ENCODE peak calls at places on chromosomes 4 and X, in four cellular contexts. One of them, this sample, is unnamed.

GRCh38 chr4:112448211-112448745 is 67.7 kb downstream of the NEUROG2 start:
- DNase-seq in HepG2: no peak
- DNase-seq in GM12878: no peak
- DNase-seq in K562: no peak
- DNase-seq in this sample: peak

GRCh38 chrX:3142259-3143042 is 101.2 kb downstream of the ARSF start:
- DNase-seq in HepG2: no peak
- DNase-seq in GM12878: no peak
- DNase-seq in K562: no peak
- DNase-seq in this sample: no peak

GRCh38 chrX:22952011-22952410 is 47.7 kb upstream of the DDX53 start:
- DNase-seq in HepG2: no peak
- DNase-seq in GM12878: no peak
- DNase-seq in K562: no peak
- DNase-seq in this sample: no peak

GRCh38 chr4:162475221-162475620 is 311.4 kb upstream of the FSTL5 start:
- DNase-seq in HepG2: no peak
- DNase-seq in GM12878: no peak
- DNase-seq in K562: no peak
- DNase-seq in this sample: no peak

GRCh38 chr4:175252642-175253041 is 334.5 kb downstream of the ADAM29 start:
- DNase-seq in HepG2: no peak
- DNase-seq in GM12878: no peak
- DNase-seq in K562: no peak
- DNase-seq in this sample: no peak

GRCh38 chr4:78542373-78542772 is 9.2 kb upstream of the ANXA3 start:
- DNase-seq in HepG2: peak
- DNase-seq in GM12878: no peak
- DNase-seq in K562: no peak
- DNase-seq in this sample: no peak

GRCh38 chr4:40576651-40577480 is 52.8 kb downstream of the RBM47 start:
- DNase-seq in HepG2: peak
- DNase-seq in GM12878: peak
- DNase-seq in K562: no peak
- DNase-seq in this sample: no peak

GRCh38 chrX:41684138-41684537 is 4.6 kb upstream of the GPR34 start:
- DNase-seq in HepG2: no peak
- DNase-seq in GM12878: no peak
- DNase-seq in K562: no peak
- DNase-seq in this sample: no peak

GRCh38 chr4:973431-974397 is at the start of gene DGKQ:
- DNase-seq in HepG2: peak
- DNase-seq in GM12878: no peak
- DNase-seq in K562: peak
- DNase-seq in this sample: peak

GRCh38 chr4:83701041-83701440 is 165.1 kb downstream of the GPAT3 start:
- DNase-seq in HepG2: no peak
- DNase-seq in GM12878: no peak
- DNase-seq in K562: no peak
- DNase-seq in this sample: no peak

GRCh38 chr4:27003602-27004238 is 143.1 kb downstream of the STIM2 start:
- DNase-seq in HepG2: no peak
- DNase-seq in GM12878: no peak
- DNase-seq in K562: no peak
- DNase-seq in this sample: no peak

GRCh38 chr4:3402409-3403103 is 39.2 kb upstream of the HGFAC start:
- DNase-seq in HepG2: no peak
- DNase-seq in GM12878: no peak
- DNase-seq in K562: no peak
- DNase-seq in this sample: no peak

GRCh38 chrX:74178536-74178935 is 125.4 kb upstream of the ZCCHC13 start:
- DNase-seq in HepG2: no peak
- DNase-seq in GM12878: no peak
- DNase-seq in K562: no peak
- DNase-seq in this sample: peak

GRCh38 chr4:184688447-184688846 is 38.9 kb downstream of the PRIMPOL start:
- DNase-seq in HepG2: no peak
- DNase-seq in GM12878: no peak
- DNase-seq in K562: no peak
- DNase-seq in this sample: no peak

GRCh38 chr4:48212165-48212564 is 57.5 kb downstream of the TEC start:
- DNase-seq in HepG2: no peak
- DNase-seq in GM12878: no peak
- DNase-seq in K562: peak
- DNase-seq in this sample: no peak

GRCh38 chr4:173399016-173399415 is at the start of gene SCRG1:
- DNase-seq in HepG2: no peak
- DNase-seq in GM12878: no peak
- DNase-seq in K562: no peak
- DNase-seq in this sample: no peak

GRCh38 chrX:153897899-153898298 is 6.6 kb upstream of the AVPR2 start:
- DNase-seq in HepG2: no peak
- DNase-seq in GM12878: no peak
- DNase-seq in K562: peak
- DNase-seq in this sample: no peak

GRCh38 chr4:85200106-85200505 is 233.6 kb upstream of the WDFY3 start:
- DNase-seq in HepG2: no peak
- DNase-seq in GM12878: no peak
- DNase-seq in K562: no peak
- DNase-seq in this sample: no peak

GRCh38 chr4:93203708-93204107 is 624.8 kb upstream of the ATOH1 start:
- DNase-seq in HepG2: peak
- DNase-seq in GM12878: no peak
- DNase-seq in K562: no peak
- DNase-seq in this sample: peak

GRCh38 chr4:74675673-74676279 is 118.5 kb downstream of the BTC start:
- DNase-seq in HepG2: peak
- DNase-seq in GM12878: no peak
- DNase-seq in K562: peak
- DNase-seq in this sample: peak

GRCh38 chr4:85510632-85510984 is 35.7 kb downstream of the ARHGAP24 start:
- DNase-seq in HepG2: no peak
- DNase-seq in GM12878: no peak
- DNase-seq in K562: no peak
- DNase-seq in this sample: no peak

GRCh38 chr4:39484582-39485272 is 25.9 kb downstream of the LIAS start:
- DNase-seq in HepG2: no peak
- DNase-seq in GM12878: no peak
- DNase-seq in K562: no peak
- DNase-seq in this sample: no peak

GRCh38 chr4:118279328-118279727 is 73.5 kb downstream of the PRSS12 start:
- DNase-seq in HepG2: no peak
- DNase-seq in GM12878: no peak
- DNase-seq in K562: peak
- DNase-seq in this sample: no peak

GRCh38 chr4:32226201-32226600 is 1506.0 kb downstream of the PCDH7 start:
- DNase-seq in HepG2: no peak
- DNase-seq in GM12878: no peak
- DNase-seq in K562: no peak
- DNase-seq in this sample: no peak

GRCh38 chr4:150699599-150699998 is 117.6 kb downstream of the MAB21L2 start:
- DNase-seq in HepG2: no peak
- DNase-seq in GM12878: no peak
- DNase-seq in K562: no peak
- DNase-seq in this sample: no peak

GRCh38 chrX:15616531-15616930 is 15.8 kb upstream of the ACE2 start:
- DNase-seq in HepG2: no peak
- DNase-seq in GM12878: no peak
- DNase-seq in K562: no peak
- DNase-seq in this sample: no peak

GRCh38 chr4:150318527-150318926 is 240.3 kb downstream of the DCLK2 start:
- DNase-seq in HepG2: no peak
- DNase-seq in GM12878: no peak
- DNase-seq in K562: no peak
- DNase-seq in this sample: no peak

GRCh38 chr4:80811413-80811812 is 219.1 kb upstream of the BMP3 start:
- DNase-seq in HepG2: no peak
- DNase-seq in GM12878: no peak
- DNase-seq in K562: no peak
- DNase-seq in this sample: no peak

GRCh38 chr4:173074501-173074946 is 94.1 kb upstream of the GALNT7 start:
- DNase-seq in HepG2: no peak
- DNase-seq in GM12878: no peak
- DNase-seq in K562: no peak
- DNase-seq in this sample: no peak

GRCh38 chr4:128560754-128561495 is 248.6 kb upstream of the JADE1 start:
- DNase-seq in HepG2: peak
- DNase-seq in GM12878: no peak
- DNase-seq in K562: no peak
- DNase-seq in this sample: no peak

GRCh38 chr4:87851332-87851731 is 18.6 kb downstream of the MEPE start:
- DNase-seq in HepG2: no peak
- DNase-seq in GM12878: no peak
- DNase-seq in K562: no peak
- DNase-seq in this sample: no peak

GRCh38 chr4:124044867-124045266 is 648.3 kb downstream of the SPRY1 start:
- DNase-seq in HepG2: peak
- DNase-seq in GM12878: no peak
- DNase-seq in K562: no peak
- DNase-seq in this sample: no peak

GRCh38 chr4:169342906-169343560 is 72.3 kb upstream of the SH3RF1 start:
- DNase-seq in HepG2: no peak
- DNase-seq in GM12878: no peak
- DNase-seq in K562: no peak
- DNase-seq in this sample: no peak

GRCh38 chr4:20395160-20395773 is 143.6 kb downstream of the SLIT2 start:
- DNase-seq in HepG2: peak
- DNase-seq in GM12878: no peak
- DNase-seq in K562: peak
- DNase-seq in this sample: peak

GRCh38 chr4:41693629-41694028 is 54.9 kb downstream of the PHOX2B start:
- DNase-seq in HepG2: peak
- DNase-seq in GM12878: no peak
- DNase-seq in K562: no peak
- DNase-seq in this sample: peak

GRCh38 chr4:184968784-184969201 is 49.5 kb upstream of the HELT start:
- DNase-seq in HepG2: no peak
- DNase-seq in GM12878: no peak
- DNase-seq in K562: no peak
- DNase-seq in this sample: no peak

GRCh38 chr4:167032876-167033275 is 201.4 kb downstream of the SPOCK3 start:
- DNase-seq in HepG2: no peak
- DNase-seq in GM12878: no peak
- DNase-seq in K562: no peak
- DNase-seq in this sample: no peak

GRCh38 chrX:87583679-87584078 is 66.1 kb downstream of the KLHL4 start:
- DNase-seq in HepG2: peak
- DNase-seq in GM12878: no peak
- DNase-seq in K562: peak
- DNase-seq in this sample: peak
- TF ChIP-seq TARDBP in HepG2: no peak
- TF ChIP-seq TARDBP in GM12878: no peak
- TF ChIP-seq TARDBP in K562: no peak
- TF ChIP-seq TARDBP in this sample: no peak

DNA sequence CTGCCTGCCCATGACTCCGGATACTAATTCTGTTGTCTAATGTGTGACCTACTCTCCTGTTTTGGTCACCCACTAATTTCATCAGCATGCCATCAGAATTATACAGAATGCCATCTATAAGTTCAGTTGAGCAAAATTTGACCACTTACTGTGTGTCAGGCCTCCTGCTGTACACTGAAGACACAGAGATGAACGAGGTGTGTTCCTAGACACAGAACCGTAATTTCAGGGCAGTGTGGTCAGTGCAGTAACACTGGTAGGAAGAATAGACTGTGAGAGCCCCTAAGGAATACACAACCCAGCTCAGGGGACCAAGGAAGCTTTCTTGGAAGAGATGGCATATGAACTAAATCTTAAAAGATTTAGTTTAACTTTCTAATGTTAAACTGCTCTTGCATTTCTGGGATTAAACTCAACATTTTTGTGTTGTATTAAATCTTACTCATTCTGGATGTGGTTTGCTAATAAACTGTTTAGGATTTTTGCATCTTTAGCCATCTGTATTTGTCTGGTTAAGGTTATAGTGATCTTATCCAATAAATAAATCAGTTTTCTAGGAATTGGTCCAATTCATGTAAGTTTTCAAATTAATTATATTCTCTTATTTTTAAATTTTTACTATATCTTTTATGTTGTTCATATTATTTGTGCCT is 34.3 kb downstream of the KANTR start:
- DNase-seq in HepG2: no peak
- DNase-seq in GM12878: no peak
- DNase-seq in K562: no peak
- DNase-seq in this sample: no peak
- TF ChIP-seq TARDBP in HepG2: no peak
- TF ChIP-seq TARDBP in GM12878: no peak
- TF ChIP-seq TARDBP in K562: no peak
- TF ChIP-seq TARDBP in this sample: no peak

GRCh38 chrX:109926743-109927662 is 75.9 kb upstream of the TMEM164 start:
- DNase-seq in HepG2: no peak
- DNase-seq in GM12878: no peak
- DNase-seq in K562: peak
- DNase-seq in this sample: no peak

GRCh38 chrX:109928596-109929335 is 74.1 kb upstream of the TMEM164 start:
- DNase-seq in HepG2: no peak
- DNase-seq in GM12878: no peak
- DNase-seq in K562: no peak
- DNase-seq in this sample: no peak

GRCh38 chrX:109925656-109926055 is 77.3 kb upstream of the TMEM164 start:
- DNase-seq in HepG2: no peak
- DNase-seq in GM12878: no peak
- DNase-seq in K562: no peak
- DNase-seq in this sample: no peak

GRCh38 chrX:109926118-109926517 is 76.8 kb upstream of the TMEM164 start:
- DNase-seq in HepG2: no peak
- DNase-seq in GM12878: no peak
- DNase-seq in K562: no peak
- DNase-seq in this sample: no peak

DNA sequence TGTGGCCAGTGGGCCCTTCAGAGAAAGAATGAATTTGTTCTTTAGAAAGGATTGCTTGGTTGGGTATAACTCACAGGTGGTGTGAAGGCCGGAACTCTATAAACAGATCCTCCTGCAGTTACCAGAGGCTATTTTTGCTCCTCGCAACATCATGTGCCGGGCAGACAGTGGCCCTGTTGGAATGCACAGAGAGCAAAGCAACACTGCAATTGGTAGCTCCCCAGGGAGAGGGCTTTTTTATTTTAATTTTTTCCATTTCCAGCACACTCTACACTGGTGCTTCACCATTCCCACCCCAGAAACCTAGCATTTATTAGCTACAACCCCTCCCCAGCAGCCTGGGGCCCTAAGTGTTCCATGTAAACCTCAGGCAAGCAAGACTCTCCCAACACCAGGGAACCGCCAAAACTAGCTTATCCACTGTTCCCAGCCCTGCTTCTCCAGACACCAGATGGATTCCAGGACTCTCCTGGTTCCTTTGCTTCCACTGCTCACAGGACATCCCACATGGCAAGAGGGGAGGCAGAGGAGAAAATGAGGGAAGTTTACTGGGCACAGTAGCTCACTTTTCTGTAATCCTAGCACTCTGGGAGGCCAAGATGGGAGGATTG is 75.1 kb upstream of the TMEM164 start:
- DNase-seq in HepG2: no peak
- DNase-seq in GM12878: no peak
- DNase-seq in K562: no peak
- DNase-seq in this sample: no peak
- TF ChIP-seq TARDBP in HepG2: no peak
- TF ChIP-seq TARDBP in GM12878: no peak
- TF ChIP-seq TARDBP in K562: no peak
- TF ChIP-seq TARDBP in this sample: no peak

GRCh38 chr4:68476191-68476590 is 28.9 kb downstream of the TMPRSS11E start:
- DNase-seq in HepG2: no peak
- DNase-seq in GM12878: no peak
- DNase-seq in K562: no peak
- DNase-seq in this sample: no peak
- TF ChIP-seq TARDBP in HepG2: no peak
- TF ChIP-seq TARDBP in GM12878: no peak
- TF ChIP-seq TARDBP in K562: no peak
- TF ChIP-seq TARDBP in this sample: no peak